ENCODE peak calls at places on chromosome 9, in five cellular contexts. U, E, R, Q and M are unnamed samples. For H3K4me1, the result is how much of the 10 kb centered on the place peaks cover.

GRCh38 chr9:93139365-93140182 is 5.5 kb upstream of the NINJ1 start:
- DNase-seq in U (no peak), E (no peak), R (peak), Q (no peak), M (no peak)

GRCh38 chr9:37026936-37027581 is 7.0 kb downstream of the PAX5 start:
- DNase-seq in U (no peak), E (no peak), R (no peak), Q (peak), M (no peak)

GRCh38 chr9:69023650-69024049 is 9.7 kb upstream of the PRKACG start:
- DNase-seq in U (no peak), E (no peak), R (no peak), Q (no peak), M (no peak)

GRCh38 chr9:16136961-16137360 is 584.1 kb downstream of the CCDC171 start:
- DNase-seq in U (no peak), E (no peak), R (no peak), Q (no peak), M (no peak)

GRCh38 chr9:93190133-93190525 is 6.2 kb downstream of the WNK2 start:
- DNase-seq in U (no peak), E (no peak), R (no peak), Q (no peak), M (no peak)

GRCh38 chr9:133477992-133478850 is 678 bp downstream of the SLC2A6 start:
- DNase-seq in U (no peak), E (no peak), R (no peak), Q (peak), M (peak)

GRCh38 chr9:132973713-132974112 is 4.8 kb upstream of the GFI1B start:
- DNase-seq in U (peak), E (no peak), R (no peak), Q (no peak), M (no peak)

GRCh38 chr9:7374966-7375650 is 424.5 kb downstream of the DMAC1 start:
- DNase-seq in U (no peak), E (no peak), R (no peak), Q (no peak), M (no peak)

GRCh38 chr9:19233344-19233743 is 2.9 kb downstream of the DENND4C start:
- DNase-seq in U (no peak), E (no peak), R (no peak), Q (no peak), M (no peak)
- TF ChIP-seq POLR2A in U (no peak), E (no peak), R (no peak), Q (no peak), M (no peak)

DNA sequence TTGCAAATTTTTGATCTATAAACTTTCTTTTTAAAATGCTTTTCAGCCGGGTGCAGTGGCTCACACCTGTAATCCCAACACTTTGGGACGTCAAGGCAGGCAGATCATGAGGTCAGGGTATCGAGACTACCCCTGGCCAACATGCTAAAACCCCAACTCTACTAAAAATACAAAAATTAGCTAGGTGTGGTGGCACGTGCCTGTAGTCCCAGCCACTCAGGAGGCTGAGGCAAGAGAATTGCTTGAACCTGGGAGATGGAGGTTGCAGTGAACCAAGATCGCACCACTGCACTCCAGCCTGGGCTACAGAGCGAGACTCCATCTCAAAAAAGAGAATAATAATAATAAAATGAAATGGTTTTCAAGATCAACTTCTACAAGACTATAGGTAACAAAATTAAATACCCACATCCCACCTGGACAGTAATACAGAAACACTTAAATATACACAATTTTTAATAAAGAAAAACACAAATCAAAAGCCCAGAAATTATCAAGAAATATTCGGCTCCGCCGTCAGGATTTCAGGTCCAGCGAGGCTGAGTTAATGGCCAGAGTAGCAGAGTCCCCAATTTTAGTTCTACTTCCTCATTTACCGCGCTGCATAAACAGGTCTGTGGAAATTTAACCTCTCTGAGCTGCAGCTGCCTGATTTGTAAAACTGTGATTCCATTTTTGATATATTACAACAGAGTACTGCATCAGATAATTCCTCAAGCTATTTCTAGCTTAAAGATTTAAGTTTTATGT is 4.0 kb downstream of the TUT7 start:
- DNase-seq in U (no peak), E (no peak), R (no peak), Q (no peak), M (no peak)
- H3K4me1 ChIP-seq in U (under half), E (half or more), R (under half), Q (under half), M (under half)

DNA sequence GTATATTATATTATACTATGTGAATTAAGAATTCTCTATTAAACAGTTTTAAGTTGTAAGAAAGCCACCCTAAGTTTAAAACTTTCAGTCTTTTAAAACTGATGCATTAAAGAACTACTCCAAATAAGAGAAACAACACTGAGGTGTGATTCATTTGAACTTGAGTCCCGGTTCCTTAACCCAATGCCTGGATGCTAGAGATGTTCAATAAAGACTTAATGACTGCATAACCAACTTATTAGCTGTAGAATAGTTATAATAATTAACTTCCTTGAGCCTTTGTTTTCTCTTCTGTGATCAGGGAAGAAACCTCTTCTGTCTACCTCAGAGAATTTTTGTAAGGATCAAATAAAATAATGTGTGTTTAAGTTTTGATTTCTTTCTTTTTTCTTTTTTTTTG is 45.3 kb upstream of the DENND4C start:
- DNase-seq in U (no peak), E (no peak), R (no peak), Q (no peak), M (no peak)
- TF ChIP-seq POLR2A in U (no peak), E (no peak), R (no peak), Q (no peak), M (no peak)

GRCh38 chr9:122212473-122213004 is 16.2 kb downstream of the LHX6 start:
- DNase-seq in U (no peak), E (no peak), R (no peak), Q (no peak), M (no peak)

GRCh38 chr9:122213589-122214413 is 15.0 kb downstream of the LHX6 start:
- DNase-seq in U (peak), E (no peak), R (no peak), Q (peak), M (peak)

GRCh38 chr9:122215663-122216062 is 13.1 kb downstream of the LHX6 start:
- DNase-seq in U (no peak), E (no peak), R (no peak), Q (no peak), M (no peak)

GRCh38 chr9:122214507-122214906 is 14.2 kb downstream of the LHX6 start:
- DNase-seq in U (no peak), E (peak), R (no peak), Q (no peak), M (no peak)

GRCh38 chr9:122213102-122213588 is 15.6 kb downstream of the LHX6 start:
- DNase-seq in U (no peak), E (no peak), R (no peak), Q (no peak), M (no peak)
- H3K4me1 ChIP-seq in U (under half), E (under half), R (under half), Q (under half), M (under half)